ENCODE peak calls at places on chromosome 15, in seven cellular contexts. P is heart right ventricle, Y is lower lobe of right lung, E is upper lobe of right lung, W is PC-3, K is tibial artery, T is bronchial epithelial cell. U is an unnamed sample.

GRCh38 chr15:67080900-67081431 is 15.6 kb downstream of the SMAD3 start:
- DNase-seq in K (peak), W (peak), E (peak), Y (peak), P (peak), T (no peak), U (peak)

GRCh38 chr15:61812476-61812875 is 247.8 kb downstream of the VPS13C start:
- DNase-seq in T (no peak), W (no peak), K (no peak), E (no peak), Y (no peak), P (no peak), U (no peak)

GRCh38 chr15:73049564-73050215 is 2.6 kb upstream of the NEO1 start:
- DNase-seq in K (no peak), W (no peak), E (no peak), P (no peak), T (no peak), Y (no peak), U (no peak)

GRCh38 chr15:58438956-58439355 is 7.2 kb downstream of the LIPC start:
- DNase-seq in W (peak), P (peak), T (peak), K (peak), Y (no peak), E (no peak), U (peak)

GRCh38 chr15:74620636-74621545 is 5.3 kb downstream of the CLK3 start:
- DNase-seq in K (peak), Y (peak), W (peak), T (peak), E (peak), P (peak), U (peak)

GRCh38 chr15:101056366-101057334 is 137.5 kb downstream of the LRRK1 start:
- DNase-seq in P (no peak), Y (no peak), E (peak), K (no peak), W (no peak), T (peak), U (no peak)

GRCh38 chr15:85583404-85584390 is 203.3 kb downstream of the AKAP13 start:
- DNase-seq in W (peak), Y (peak), P (peak), K (no peak), E (peak), T (peak), U (peak)

GRCh38 chr15:96066852-96067490 is 263.5 kb upstream of the NR2F2 start:
- DNase-seq in K (no peak), T (no peak), W (no peak), E (no peak), P (no peak), Y (no peak), U (no peak)

GRCh38 chr15:58793862-58794261 is 22.8 kb downstream of the MINDY2 start:
- DNase-seq in K (no peak), P (peak), W (no peak), Y (peak), T (peak), E (peak), U (no peak)

GRCh38 chr15:66018178-66018797 is 149.0 kb downstream of the RAB11A start:
- DNase-seq in P (no peak), E (no peak), K (no peak), T (no peak), W (no peak), Y (no peak), U (no peak)

GRCh38 chr15:98660055-98660454 is 11.7 kb downstream of the IGF1R start:
- DNase-seq in Y (no peak), E (no peak), T (no peak), W (no peak), K (no peak), P (no peak), U (no peak)

GRCh38 chr15:44286814-44287555 is 1.5 kb upstream of the GOLM2 start:
- DNase-seq in E (no peak), K (no peak), P (no peak), T (no peak), Y (no peak), W (peak), U (no peak)
- TF ChIP-seq CTCF in E (peak), K (peak), P (no peak), T (no peak), Y (no peak), W (no peak), U (no peak)

GRCh38 chr15:78070049-78070698 is 7.3 kb downstream of the TBC1D2B start:
- DNase-seq in T (no peak), P (no peak), E (no peak), Y (no peak), K (no peak), W (peak), U (peak)

GRCh38 chr15:78067328-78068241 is 9.9 kb downstream of the TBC1D2B start:
- DNase-seq in E (no peak), T (no peak), K (no peak), Y (no peak), P (no peak), W (peak), U (no peak)

GRCh38 chr15:78069052-78069414 is 8.5 kb downstream of the TBC1D2B start:
- DNase-seq in Y (no peak), W (no peak), P (no peak), K (no peak), T (no peak), E (peak), U (peak)

GRCh38 chr15:78071378-78071777 is 6.1 kb downstream of the TBC1D2B start:
- DNase-seq in T (no peak), P (no peak), W (no peak), E (no peak), Y (no peak), K (no peak), U (no peak)

DNA sequence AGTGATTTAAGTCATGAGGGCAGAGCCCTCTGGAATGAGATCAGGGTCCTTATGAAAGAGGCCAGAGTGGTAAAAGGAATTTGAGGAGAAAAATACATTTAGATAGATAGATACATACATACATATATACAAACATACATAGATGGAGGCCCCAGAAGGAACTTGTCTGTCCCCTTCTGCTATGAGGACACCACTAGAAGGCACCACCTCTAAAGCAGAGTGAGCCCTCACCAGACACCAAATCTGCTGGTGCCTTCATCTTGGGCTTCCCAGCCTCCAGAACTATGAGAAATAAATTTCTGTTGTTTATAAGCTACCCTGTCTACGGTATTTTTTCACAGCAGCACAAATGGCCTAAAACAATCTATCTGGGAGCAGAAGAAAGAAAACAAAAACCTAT is 7.9 kb downstream of the TBC1D2B start:
- DNase-seq in K (no peak), E (no peak), T (no peak), P (no peak), W (no peak), Y (no peak), U (no peak)
- TF ChIP-seq CTCF in K (no peak), E (no peak), T (no peak), P (no peak), W (no peak), Y (no peak), U (no peak)

GRCh38 chr15:49876401-49877038 is 242.5 kb downstream of the ATP8B4 start:
- DNase-seq in E (no peak), Y (no peak), P (peak), K (peak), W (peak), T (peak), U (no peak)
- TF ChIP-seq CTCF in E (peak), Y (peak), P (peak), K (peak), W (peak), T (peak), U (no peak)

DNA sequence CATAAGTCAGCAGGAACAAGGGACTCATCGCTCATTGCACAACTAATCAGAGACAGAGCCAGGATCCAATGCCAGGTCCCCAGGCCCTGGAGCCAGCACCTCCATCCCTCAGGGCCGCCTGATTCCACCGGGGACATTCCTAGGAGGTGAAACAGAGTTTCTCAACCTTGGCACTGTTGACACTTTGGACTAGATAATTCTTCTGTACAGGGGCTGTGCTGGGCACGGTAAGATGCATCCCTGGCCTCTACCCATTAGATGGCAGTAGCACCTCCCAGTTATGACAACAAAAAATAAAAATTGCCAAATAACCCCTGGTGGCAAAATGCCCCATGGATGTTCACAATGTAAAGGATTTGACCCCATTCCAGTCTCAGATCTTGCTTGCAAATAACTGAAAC is 127.7 kb downstream of the MTHFS start:
- DNase-seq in K (no peak), P (no peak), W (peak), T (peak), Y (no peak), E (no peak), U (peak)
- TF ChIP-seq CTCF in K (no peak), P (peak), W (peak), T (peak), Y (peak), E (peak), U (peak)

GRCh38 chr15:22902046-22902445 is 63.6 kb downstream of the NIPA2 start:
- DNase-seq in E (no peak), P (no peak), K (no peak), Y (no peak), W (no peak), T (no peak), U (no peak)

GRCh38 chr15:22903427-22903826 is 65.0 kb downstream of the NIPA2 start:
- DNase-seq in T (no peak), K (no peak), W (no peak), E (no peak), Y (no peak), P (no peak), U (no peak)

GRCh38 chr15:22903961-22904534 is 65.6 kb downstream of the NIPA2 start:
- DNase-seq in P (no peak), Y (no peak), E (no peak), K (no peak), T (no peak), W (no peak), U (no peak)

GRCh38 chr15:22902981-22903380 is 64.5 kb downstream of the NIPA2 start:
- DNase-seq in W (no peak), Y (no peak), K (no peak), T (no peak), E (no peak), P (no peak), U (no peak)

GRCh38 chr15:22902578-22902977 is 64.1 kb downstream of the NIPA2 start:
- DNase-seq in P (no peak), Y (no peak), W (no peak), K (no peak), T (no peak), E (no peak), U (no peak)
- TF ChIP-seq CTCF in P (no peak), Y (no peak), W (peak), K (no peak), T (no peak), E (no peak), U (no peak)

U was measured in activated CD8-positive, alpha-beta T cell treated with anti-CD3 and anti-CD28 coated beads for 36 hours.